ENCODE peak calls at places on chromosomes 12 and 14, in four cellular contexts. One of them, this sample, is unnamed.

GRCh38 chr12:7907009-7907408 is 29.0 kb downstream of the SLC2A3 start:
- DNase-seq in left ventricle myocardium inferior: no peak
- DNase-seq in stomach: peak; percentile 39
- DNase-seq in lung: no peak
- DNase-seq in this sample: peak; percentile 46

GRCh38 chr12:59046763-59047534 is 126.6 kb upstream of the LRIG3 start:
- DNase-seq in stomach: no peak
- DNase-seq in left ventricle myocardium inferior: no peak
- DNase-seq in lung: no peak
- DNase-seq in this sample: no peak

GRCh38 chr14:63388766-63389431 is 70.2 kb upstream of the GPHB5 start:
- DNase-seq in lung: peak; percentile 56
- DNase-seq in left ventricle myocardium inferior: peak; percentile 53
- DNase-seq in stomach: peak; percentile 65
- DNase-seq in this sample: peak; percentile 71

GRCh38 chr12:127162902-127163301 is 1104.1 kb upstream of the TMEM132C start:
- DNase-seq in lung: no peak
- DNase-seq in stomach: no peak
- DNase-seq in left ventricle myocardium inferior: no peak
- DNase-seq in this sample: peak; percentile 61

GRCh38 chr12:67147447-67147846 is 121.7 kb upstream of the CAND1 start:
- DNase-seq in stomach: no peak
- DNase-seq in left ventricle myocardium inferior: no peak
- DNase-seq in lung: no peak
- DNase-seq in this sample: no peak

GRCh38 chr12:13197526-13198141 is 1.1 kb downstream of the EMP1 start:
- DNase-seq in stomach: no peak
- DNase-seq in left ventricle myocardium inferior: peak; percentile 77
- DNase-seq in lung: peak; percentile 55
- DNase-seq in this sample: peak; percentile 79

GRCh38 chr12:125100551-125101434 is 35.6 kb downstream of the AACS start:
- DNase-seq in stomach: no peak
- DNase-seq in lung: no peak
- DNase-seq in left ventricle myocardium inferior: no peak
- DNase-seq in this sample: no peak

GRCh38 chr12:130634866-130635265 is 81.2 kb downstream of the RIMBP2 start:
- DNase-seq in stomach: no peak
- DNase-seq in left ventricle myocardium inferior: no peak
- DNase-seq in lung: no peak
- DNase-seq in this sample: no peak

GRCh38 chr12:96861656-96862055 is 45.4 kb upstream of the NEDD1 start:
- DNase-seq in lung: no peak
- DNase-seq in stomach: no peak
- DNase-seq in left ventricle myocardium inferior: no peak
- DNase-seq in this sample: peak; percentile 33

GRCh38 chr12:120257041-120257821 is 8.3 kb downstream of the PXN start:
- DNase-seq in lung: no peak
- DNase-seq in left ventricle myocardium inferior: peak; percentile 74
- DNase-seq in stomach: peak; percentile 42
- DNase-seq in this sample: peak; percentile 99

GRCh38 chr14:91956616-91957015 is 9.1 kb upstream of the FBLN5 start:
- DNase-seq in left ventricle myocardium inferior: no peak
- DNase-seq in stomach: no peak
- DNase-seq in lung: no peak
- DNase-seq in this sample: no peak

GRCh38 chr14:66254066-66254465 is 232.1 kb upstream of the CCDC196 start:
- DNase-seq in stomach: no peak
- DNase-seq in lung: no peak
- DNase-seq in left ventricle myocardium inferior: no peak
- DNase-seq in this sample: no peak

GRCh38 chr12:119479121-119479561 is 114.4 kb upstream of the TMEM233 start:
- DNase-seq in stomach: no peak
- DNase-seq in left ventricle myocardium inferior: no peak
- DNase-seq in lung: no peak
- DNase-seq in this sample: no peak

GRCh38 chr14:80787876-80788275 is 153.7 kb downstream of the CEP128 start:
- DNase-seq in left ventricle myocardium inferior: no peak
- DNase-seq in stomach: no peak
- DNase-seq in lung: no peak
- DNase-seq in this sample: no peak

GRCh38 chr12:110373962-110374611 is 29.4 kb downstream of the ANAPC7 start:
- DNase-seq in left ventricle myocardium inferior: no peak
- DNase-seq in lung: no peak
- DNase-seq in stomach: no peak
- DNase-seq in this sample: no peak

GRCh38 chr14:91284146-91284790 is 39.8 kb upstream of the GPR68 start:
- DNase-seq in lung: no peak
- DNase-seq in left ventricle myocardium inferior: no peak
- DNase-seq in stomach: no peak
- DNase-seq in this sample: peak; percentile 86

GRCh38 chr14:100476012-100476822 is 111.0 kb downstream of the BEGAIN start:
- DNase-seq in stomach: peak; percentile 42
- DNase-seq in lung: no peak
- DNase-seq in left ventricle myocardium inferior: no peak
- DNase-seq in this sample: peak; percentile 51

GRCh38 chr12:3913278-3913677 is 40.1 kb upstream of the PARP11 start:
- DNase-seq in left ventricle myocardium inferior: no peak
- DNase-seq in stomach: no peak
- DNase-seq in lung: no peak
- DNase-seq in this sample: no peak

GRCh38 chr14:93285048-93285447 is 47.8 kb downstream of the BTBD7 start:
- DNase-seq in lung: no peak
- DNase-seq in left ventricle myocardium inferior: no peak
- DNase-seq in stomach: no peak
- DNase-seq in this sample: peak; percentile 12

GRCh38 chr14:68361231-68361630 is 431.6 kb downstream of the ZFP36L1 start:
- DNase-seq in left ventricle myocardium inferior: no peak
- DNase-seq in lung: peak; percentile 74
- DNase-seq in stomach: no peak
- DNase-seq in this sample: peak; percentile 89

GRCh38 chr14:95226801-95227200 is 69.5 kb upstream of the DICER1 start:
- DNase-seq in left ventricle myocardium inferior: no peak
- DNase-seq in lung: no peak
- DNase-seq in stomach: no peak
- DNase-seq in this sample: no peak

GRCh38 chr12:12776261-12776660 is 9.2 kb upstream of the APOLD1 start:
- DNase-seq in lung: no peak
- DNase-seq in left ventricle myocardium inferior: no peak
- DNase-seq in stomach: peak; percentile 37
- DNase-seq in this sample: peak; percentile 23

GRCh38 chr14:66473223-66473622 is 12.9 kb upstream of the CCDC196 start:
- DNase-seq in left ventricle myocardium inferior: no peak
- DNase-seq in lung: no peak
- DNase-seq in stomach: no peak
- DNase-seq in this sample: no peak

GRCh38 chr12:96404683-96405082 is 4.4 kb upstream of the CDK17 start:
- DNase-seq in stomach: no peak
- DNase-seq in left ventricle myocardium inferior: no peak
- DNase-seq in lung: no peak
- DNase-seq in this sample: no peak

GRCh38 chr12:45478931-45479330 is 250.6 kb upstream of the ARID2 start:
- DNase-seq in stomach: no peak
- DNase-seq in left ventricle myocardium inferior: no peak
- DNase-seq in lung: no peak
- DNase-seq in this sample: no peak

GRCh38 chr14:55605793-55606192 is 25.8 kb downstream of the KTN1 start:
- DNase-seq in stomach: no peak
- DNase-seq in left ventricle myocardium inferior: no peak
- DNase-seq in lung: no peak
- DNase-seq in this sample: peak; percentile 38

GRCh38 chr12:52925717-52926595 is 21.1 kb upstream of the KRT8 start:
- DNase-seq in stomach: peak; percentile 71
- DNase-seq in lung: peak; percentile 77
- DNase-seq in left ventricle myocardium inferior: no peak
- DNase-seq in this sample: no peak

GRCh38 chr14:22178330-22178981 is 410.6 kb downstream of the DAD1 start:
- DNase-seq in stomach: no peak
- DNase-seq in left ventricle myocardium inferior: no peak
- DNase-seq in lung: no peak
- DNase-seq in this sample: peak; percentile 9

GRCh38 chr12:75205556-75205955 is 4.1 kb downstream of the KCNC2 start:
- DNase-seq in lung: no peak
- DNase-seq in left ventricle myocardium inferior: no peak
- DNase-seq in stomach: no peak
- DNase-seq in this sample: no peak

GRCh38 chr12:115444336-115444735 is 760.4 kb upstream of the TBX3 start:
- DNase-seq in lung: no peak
- DNase-seq in stomach: no peak
- DNase-seq in left ventricle myocardium inferior: no peak
- DNase-seq in this sample: no peak

GRCh38 chr14:57380935-57381334 is 9.5 kb upstream of the NAA30 start:
- DNase-seq in stomach: no peak
- DNase-seq in left ventricle myocardium inferior: no peak
- DNase-seq in lung: no peak
- DNase-seq in this sample: no peak

DNA sequence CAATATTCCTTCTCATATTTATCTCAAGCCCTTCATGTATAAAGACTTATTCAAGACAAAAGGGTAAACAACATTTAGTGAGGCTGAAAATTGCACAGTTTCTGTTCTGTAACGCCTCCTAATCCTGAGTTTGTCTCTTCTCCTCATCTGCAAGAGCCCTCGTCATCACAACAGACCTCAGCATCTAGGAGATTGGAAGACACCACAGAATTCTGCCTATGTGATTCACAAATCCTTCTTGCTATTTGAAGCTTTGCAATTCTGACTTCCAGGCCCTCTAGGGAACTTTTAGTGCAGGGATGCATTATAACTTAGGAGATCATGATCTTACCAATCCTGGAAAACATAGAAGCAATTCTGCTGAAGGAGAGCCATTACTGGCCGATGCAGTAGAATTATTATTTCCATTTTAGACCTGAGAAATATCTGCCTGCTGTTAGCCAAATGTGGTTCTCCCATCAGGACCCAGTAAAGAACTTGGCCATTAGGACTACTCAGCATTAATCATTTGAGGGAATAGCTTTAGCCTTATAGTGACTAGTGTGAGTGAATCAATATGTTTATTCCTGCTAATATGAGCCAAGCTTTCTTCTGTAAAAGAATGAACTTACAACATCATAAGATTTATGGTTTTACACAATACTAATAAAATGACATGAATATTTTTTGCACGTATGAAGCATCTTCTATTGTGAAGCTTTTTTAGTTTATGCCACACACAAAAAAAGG is 119.5 kb downstream of the ANO4 start:
- DNase-seq in stomach: no peak
- DNase-seq in left ventricle myocardium inferior: no peak
- DNase-seq in lung: no peak
- DNase-seq in this sample: peak; percentile 72
- H3K4me3 ChIP-seq in stomach: no peak overlapping the region
- H3K4me3 ChIP-seq in left ventricle myocardium inferior: no peak overlapping the region
- H3K4me3 ChIP-seq in lung: no peak overlapping the region
- H3K4me3 ChIP-seq in this sample: no peak overlapping the region

DNA sequence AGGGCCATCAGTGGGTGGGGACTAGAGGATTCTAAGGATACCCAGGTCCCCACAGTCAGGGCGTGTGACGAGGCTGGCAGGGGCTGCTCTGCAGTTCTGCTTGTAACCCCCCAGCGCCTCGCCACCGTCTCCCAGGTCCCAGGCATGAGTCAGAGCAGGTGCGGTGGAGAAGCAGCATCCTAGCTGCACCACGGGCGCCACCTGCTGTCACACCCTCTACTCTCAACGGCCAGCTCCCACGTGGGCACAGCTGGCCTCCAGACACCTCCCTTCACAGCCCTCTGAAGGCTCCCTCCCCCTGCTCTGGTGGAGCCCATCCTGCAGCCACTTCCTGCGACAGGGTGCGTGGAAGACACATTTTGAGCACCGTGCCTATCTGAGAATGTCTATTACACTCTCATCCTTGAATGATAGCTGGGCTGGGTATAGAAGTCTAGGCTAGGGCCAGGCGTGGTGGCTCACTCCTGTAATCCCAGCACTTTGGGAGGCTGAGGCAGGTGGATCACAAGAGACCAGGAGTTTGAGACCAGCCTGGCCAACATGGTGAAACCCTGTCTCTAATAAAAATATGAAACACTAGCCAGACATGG is 6.9 kb upstream of the NUDT14 start:
- DNase-seq in stomach: peak; percentile 44
- DNase-seq in lung: peak; percentile 54
- DNase-seq in left ventricle myocardium inferior: no peak
- DNase-seq in this sample: no peak
- TF ChIP-seq CTCF in stomach: no peak
- TF ChIP-seq CTCF in lung: no peak
- TF ChIP-seq CTCF in left ventricle myocardium inferior: peak; percentile 23
- TF ChIP-seq CTCF in this sample: no peak

GRCh38 chr14:24234095-24235020 is 1.6 kb downstream of the GMPR2 start:
- DNase-seq in left ventricle myocardium inferior: no peak
- DNase-seq in lung: no peak
- DNase-seq in stomach: no peak
- DNase-seq in this sample: no peak

GRCh38 chr14:24232645-24233537 is at the start of gene GMPR2:
- DNase-seq in left ventricle myocardium inferior: no peak
- DNase-seq in stomach: no peak
- DNase-seq in lung: no peak
- DNase-seq in this sample: no peak

GRCh38 chr14:24231263-24232120 is 675 bp downstream of the NEDD8 start:
- DNase-seq in lung: no peak
- DNase-seq in left ventricle myocardium inferior: no peak
- DNase-seq in stomach: no peak
- DNase-seq in this sample: no peak

GRCh38 chr14:24233538-24233866 is 773 bp downstream of the GMPR2 start:
- DNase-seq in lung: no peak
- DNase-seq in stomach: no peak
- DNase-seq in left ventricle myocardium inferior: no peak
- DNase-seq in this sample: no peak

DNA sequence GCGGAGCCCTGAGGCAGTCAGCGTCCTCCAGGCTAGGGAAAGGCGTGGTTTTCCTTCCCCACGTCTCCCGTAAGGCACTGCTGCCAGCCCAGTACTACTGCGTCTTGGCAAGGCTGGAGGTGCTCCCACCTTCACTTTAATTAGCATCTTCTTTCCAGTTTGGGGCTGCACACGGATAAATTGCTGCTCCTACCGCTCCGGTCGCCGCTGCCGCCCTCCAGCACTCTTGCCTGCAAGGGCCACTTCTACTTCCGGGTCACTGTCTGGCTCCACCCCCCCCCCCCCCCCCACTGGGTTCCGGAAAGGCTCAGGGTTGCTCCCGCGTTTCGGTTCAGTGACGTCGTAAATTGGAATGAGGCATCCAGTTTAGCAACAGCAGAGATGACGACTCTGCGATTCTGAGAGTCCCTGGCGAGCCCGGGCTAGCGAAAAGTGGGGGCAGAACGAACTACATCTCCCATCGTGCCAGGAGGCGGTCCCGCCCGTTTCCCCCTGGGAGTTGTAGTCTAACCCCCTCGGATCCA is at the start of gene NEDD8:
- DNase-seq in left ventricle myocardium inferior: peak; percentile 93
- DNase-seq in stomach: peak; percentile 88
- DNase-seq in lung: peak; percentile 94
- DNase-seq in this sample: peak; percentile 98
- H3K4me3 ChIP-seq in left ventricle myocardium inferior: peak within 1 kb of the TSS; percentile 90
- H3K4me3 ChIP-seq in stomach: peak within 1 kb of the TSS; percentile 76
- H3K4me3 ChIP-seq in lung: peak within 1 kb of the TSS; percentile 84
- H3K4me3 ChIP-seq in this sample: peak within 1 kb of the TSS; percentile 97

GRCh38 chr12:48861111-48861510 is 4.6 kb downstream of the RND1 start:
- DNase-seq in lung: no peak
- DNase-seq in left ventricle myocardium inferior: no peak
- DNase-seq in stomach: no peak
- DNase-seq in this sample: no peak
- TF ChIP-seq CTCF in lung: no peak
- TF ChIP-seq CTCF in left ventricle myocardium inferior: no peak
- TF ChIP-seq CTCF in stomach: no peak
- TF ChIP-seq CTCF in this sample: no peak

GRCh38 chr12:101698782-101699347 is 1.4 kb downstream of the CHPT1 start:
- DNase-seq in lung: no peak
- DNase-seq in stomach: no peak
- DNase-seq in left ventricle myocardium inferior: no peak
- DNase-seq in this sample: peak; percentile 25
- H3K4me3 ChIP-seq in lung: no peak overlapping the region
- H3K4me3 ChIP-seq in stomach: peak overlapping the region; percentile 89
- H3K4me3 ChIP-seq in left ventricle myocardium inferior: peak overlapping the region; percentile 89
- H3K4me3 ChIP-seq in this sample: peak overlapping the region; percentile 93

This sample was measured in fibroblast of the aortic adventitia.